ENCODE peak calls at places on chromosomes 6 and 20, in four cellular contexts. M is fibroblast of gingiva, E is NCI-H1436, X is H4. O is an unnamed sample.

GRCh38 chr6:100103194-100103593 is 109.2 kb upstream of the MCHR2 start:
- DNase-seq in E (no peak), M (no peak), X (no peak), O (no peak)

GRCh38 chr20:58199058-58199457 is 29.4 kb downstream of the ANKRD60 start:
- DNase-seq in M (no peak), X (no peak), E (no peak), O (no peak)

GRCh38 chr6:47697925-47698324 is 455 bp upstream of the ADGRF4 start:
- DNase-seq in X (no peak), E (no peak), M (no peak), O (no peak)

GRCh38 chr6:744954-745353 is 52.0 kb upstream of the EXOC2 start:
- DNase-seq in M (no peak), E (no peak), X (no peak), O (no peak)

GRCh38 chr20:46438156-46438750 is 31.8 kb upstream of the ELMO2 start:
- DNase-seq in M (peak), X (peak), E (peak), O (peak)

GRCh38 chr6:116531675-116532570 is 13.6 kb downstream of the TRAPPC3L start:
- DNase-seq in M (peak), E (peak), X (peak), O (peak)

GRCh38 chr6:55069132-55069781 is 105.1 kb upstream of the HCRTR2 start:
- DNase-seq in E (peak), X (peak), M (peak), O (peak)

GRCh38 chr20:17533396-17533795 is 2.2 kb upstream of the BFSP1 start:
- DNase-seq in E (no peak), M (peak), X (peak), O (peak)

GRCh38 chr6:166624275-166624674 is 2.8 kb downstream of the RPS6KA2 start:
- DNase-seq in M (peak), E (no peak), X (no peak), O (peak)

GRCh38 chr6:128597956-128598355 is 77.6 kb upstream of the PTPRK start:
- DNase-seq in M (no peak), X (no peak), E (no peak), O (no peak)

GRCh38 chr20:4012631-4013030 is 2.7 kb downstream of the RNF24 start:
- DNase-seq in X (peak), E (no peak), M (peak), O (peak)

GRCh38 chr6:152952045-152952444 is 30.8 kb downstream of the FBXO5 start:
- DNase-seq in X (no peak), M (no peak), E (no peak), O (peak)

GRCh38 chr6:132669690-132670291 is 10.8 kb upstream of the TAAR1 start:
- DNase-seq in E (peak), M (peak), X (peak), O (peak)

GRCh38 chr6:84074988-84075781 is 41.6 kb downstream of the MRAP2 start:
- DNase-seq in E (no peak), X (peak), M (no peak), O (peak)

GRCh38 chr6:166422201-166422940 is 39.6 kb upstream of the MPC1 start:
- DNase-seq in X (no peak), E (no peak), M (no peak), O (no peak)

GRCh38 chr6:138275976-138276375 is 57.7 kb upstream of the PBOV1 start:
- DNase-seq in X (no peak), M (no peak), E (no peak), O (no peak)

GRCh38 chr20:651713-652610 is 1.0 kb downstream of the SRXN1 start:
- DNase-seq in X (no peak), E (no peak), M (no peak), O (no peak)

GRCh38 chr6:127515794-127516675 is 3.1 kb downstream of the MTCL3 start:
- DNase-seq in E (peak), M (peak), X (peak), O (peak)

GRCh38 chr20:33925867-33926266 is 67.8 kb upstream of the RALY start:
- DNase-seq in X (no peak), M (no peak), E (no peak), O (peak)

GRCh38 chr6:116779569-116780164 is 14.1 kb upstream of the FAM162B start:
- DNase-seq in X (peak), M (peak), E (peak), O (peak)

GRCh38 chr6:42365021-42365420 is 86.7 kb downstream of the TRERF1 start:
- DNase-seq in X (no peak), M (no peak), E (no peak), O (no peak)

GRCh38 chr6:104788400-104788799 is 71.3 kb downstream of the HACE1 start:
- DNase-seq in E (no peak), M (no peak), X (no peak), O (peak)

GRCh38 chr20:38127011-38127621 is 38.0 kb downstream of the TGM2 start:
- DNase-seq in E (no peak), X (peak), M (peak), O (peak)